ENCODE peak calls at places on chromosomes 12 and 14, in five cellular contexts. K is fibroblast of lung, N is GM19239, T is HEK293T, B is EH. J is an unnamed sample.

GRCh38 chr14:80212025-80212402 is 710 bp upstream of the DIO2 start:
- DNase-seq in K (peak), N (peak), T (no peak), B (peak), J (no peak)

GRCh38 chr14:78611796-78612571 is 441.8 kb downstream of the NRXN3 start:
- DNase-seq in K (no peak), N (no peak), T (no peak), B (peak), J (no peak)

GRCh38 chr12:95548056-95548538 is 3.2 kb downstream of the USP44 start:
- DNase-seq in K (no peak), N (no peak), T (peak), B (no peak), J (peak)

GRCh38 chr12:49549735-49550710 is 11.2 kb downstream of the KCNH3 start:
- DNase-seq in K (no peak), N (no peak), T (no peak), B (no peak), J (no peak)

GRCh38 chr12:92394895-92395294 is 249.2 kb upstream of the BTG1 start:
- DNase-seq in K (no peak), N (no peak), T (no peak), B (no peak), J (no peak)

GRCh38 chr12:30457621-30458289 is 237.9 kb downstream of the IPO8 start:
- DNase-seq in K (peak), N (no peak), T (peak), B (peak), J (peak)

GRCh38 chr12:64790166-64790565 is 31.0 kb upstream of the GNS start:
- DNase-seq in K (no peak), N (no peak), T (no peak), B (no peak), J (no peak)

GRCh38 chr14:101065246-101065645 is 161.7 kb upstream of the RTL1 start:
- DNase-seq in K (no peak), N (no peak), T (no peak), B (no peak), J (no peak)

GRCh38 chr12:120363274-120363855 is 5.6 kb downstream of the MSI1 start:
- DNase-seq in K (no peak), N (no peak), T (no peak), B (no peak), J (peak)

GRCh38 chr12:112466011-112466422 is 47.3 kb downstream of the PTPN11 start:
- DNase-seq in K (no peak), N (no peak), T (no peak), B (no peak), J (no peak)

GRCh38 chr12:131454418-131455217 is 256.3 kb upstream of the SFSWAP start:
- DNase-seq in K (no peak), N (peak), T (peak), B (no peak), J (peak)

GRCh38 chr12:78315018-78315417 is 484.3 kb downstream of the NAV3 start:
- DNase-seq in K (no peak), N (no peak), T (peak), B (no peak), J (no peak)

GRCh38 chr12:1922075-1922709 is 3.7 kb upstream of the CACNA2D4 start:
- DNase-seq in K (no peak), N (no peak), T (no peak), B (no peak), J (no peak)

GRCh38 chr12:122161682-122162081 is 12.3 kb downstream of the IL31 start:
- DNase-seq in K (no peak), N (no peak), T (no peak), B (no peak), J (no peak)